ENCODE peak calls at places on chromosome 6, in five cellular contexts. B, S, O, C and W are unnamed samples.

GRCh38 chr6:90097357-90097756 is 199.3 kb downstream of the BACH2 start:
- DNase-seq in C (no peak), B (no peak), S (no peak), O (no peak), W (no peak)

GRCh38 chr6:111730835-111731234 is 125.2 kb upstream of the TRAF3IP2 start:
- DNase-seq in C (peak; percentile 50), O (no peak), B (no peak), S (no peak), W (no peak)

GRCh38 chr6:119308994-119309657 is 40.4 kb downstream of the MAN1A1 start:
- DNase-seq in S (no peak), O (no peak), C (no peak), B (no peak), W (no peak)

GRCh38 chr6:157537518-157537917 is 156.5 kb downstream of the ZDHHC14 start:
- DNase-seq in O (no peak), B (no peak), C (no peak), S (no peak), W (no peak)

GRCh38 chr6:163843194-163843593 is 428.7 kb downstream of the QKI start:
- DNase-seq in O (no peak), S (no peak), C (no peak), B (no peak), W (no peak)

GRCh38 chr6:53931086-53931485 is 136.3 kb downstream of the LRRC1 start:
- DNase-seq in C (no peak), O (no peak), S (no peak), B (no peak), W (no peak)

GRCh38 chr6:49849121-49849907 is 17.0 kb downstream of the CRISP1 start:
- DNase-seq in S (no peak), C (peak; percentile 41), B (no peak), O (peak; percentile 18), W (no peak)

GRCh38 chr6:73644941-73645591 is 8.7 kb downstream of the SLC17A5 start:
- DNase-seq in B (no peak), O (no peak), S (no peak), C (no peak), W (no peak)

GRCh38 chr6:39188101-39188455 is 41.2 kb downstream of the KCNK5 start:
- DNase-seq in S (no peak), O (no peak), B (no peak), C (no peak), W (no peak)

GRCh38 chr6:33589366-33589722 is 9.3 kb upstream of the BAK1 start:
- DNase-seq in O (no peak), B (no peak), C (no peak), S (no peak), W (no peak)

GRCh38 chr6:169862464-169863148 is 111.2 kb downstream of the ERMARD start:
- DNase-seq in B (no peak), S (no peak), O (peak; percentile 52), C (no peak), W (no peak)